ENCODE peak calls at places on chromosomes 16 and 17, in seven cellular contexts. One of them, this sample, is unnamed. For H3K27me3, the result is how much of the 10 kb centered on the place peaks cover.

GRCh38 chr16:72921620-72922019 is 126.3 kb downstream of the ZFHX3 start:
- DNase-seq in psoas muscle: no peak
- DNase-seq in neuronal stem cell: no peak
- DNase-seq in brain microvascular endothelial cell: peak
- DNase-seq in fibroblast of lung: peak
- DNase-seq in BE2C: peak
- DNase-seq in small intestine: no peak
- DNase-seq in this sample: peak

GRCh38 chr17:77425791-77426641 is 285.2 kb downstream of the SEC14L1 start:
- DNase-seq in psoas muscle: peak
- DNase-seq in neuronal stem cell: no peak
- DNase-seq in brain microvascular endothelial cell: peak
- DNase-seq in fibroblast of lung: peak
- DNase-seq in BE2C: peak
- DNase-seq in small intestine: no peak
- DNase-seq in this sample: no peak

GRCh38 chr17:2174048-2174447 is 119.1 kb downstream of the HIC1 start:
- DNase-seq in psoas muscle: no peak
- DNase-seq in neuronal stem cell: no peak
- DNase-seq in brain microvascular endothelial cell: peak
- DNase-seq in fibroblast of lung: no peak
- DNase-seq in BE2C: no peak
- DNase-seq in small intestine: no peak
- DNase-seq in this sample: no peak

GRCh38 chr17:41536741-41537613 is 8.9 kb upstream of the KRT19 start:
- DNase-seq in psoas muscle: no peak
- DNase-seq in neuronal stem cell: no peak
- DNase-seq in brain microvascular endothelial cell: no peak
- DNase-seq in fibroblast of lung: no peak
- DNase-seq in BE2C: no peak
- DNase-seq in small intestine: no peak
- DNase-seq in this sample: no peak

GRCh38 chr17:61076649-61077048 is 323.0 kb upstream of the TBX2 start:
- DNase-seq in psoas muscle: no peak
- DNase-seq in neuronal stem cell: no peak
- DNase-seq in brain microvascular endothelial cell: peak
- DNase-seq in fibroblast of lung: peak
- DNase-seq in BE2C: no peak
- DNase-seq in small intestine: no peak
- DNase-seq in this sample: no peak

GRCh38 chr17:76529224-76529642 is 8.3 kb downstream of the CYGB start:
- DNase-seq in psoas muscle: peak
- DNase-seq in neuronal stem cell: no peak
- DNase-seq in brain microvascular endothelial cell: peak
- DNase-seq in fibroblast of lung: peak
- DNase-seq in BE2C: peak
- DNase-seq in small intestine: no peak
- DNase-seq in this sample: no peak

GRCh38 chr16:17555176-17555575 is 84.4 kb upstream of the XYLT1 start:
- DNase-seq in psoas muscle: no peak
- DNase-seq in neuronal stem cell: no peak
- DNase-seq in brain microvascular endothelial cell: peak
- DNase-seq in fibroblast of lung: peak
- DNase-seq in BE2C: no peak
- DNase-seq in small intestine: no peak
- DNase-seq in this sample: no peak

GRCh38 chr17:8673621-8674020 is 43.1 kb upstream of the MYH10 start:
- DNase-seq in psoas muscle: no peak
- DNase-seq in neuronal stem cell: no peak
- DNase-seq in brain microvascular endothelial cell: peak
- DNase-seq in fibroblast of lung: no peak
- DNase-seq in BE2C: peak
- DNase-seq in small intestine: no peak
- DNase-seq in this sample: peak

GRCh38 chr16:75566889-75567255 is 693 bp downstream of the GABARAPL2 start:
- DNase-seq in psoas muscle: no peak
- DNase-seq in neuronal stem cell: no peak
- DNase-seq in brain microvascular endothelial cell: no peak
- DNase-seq in fibroblast of lung: no peak
- DNase-seq in BE2C: peak
- DNase-seq in small intestine: peak
- DNase-seq in this sample: peak

GRCh38 chr16:47939690-47940089 is 216.1 kb downstream of the ABCC12 start:
- DNase-seq in psoas muscle: no peak
- DNase-seq in neuronal stem cell: no peak
- DNase-seq in brain microvascular endothelial cell: no peak
- DNase-seq in fibroblast of lung: no peak
- DNase-seq in BE2C: no peak
- DNase-seq in small intestine: no peak
- DNase-seq in this sample: no peak

GRCh38 chr16:64390102-64390501 is 731.8 kb downstream of the CDH11 start:
- DNase-seq in psoas muscle: no peak
- DNase-seq in neuronal stem cell: no peak
- DNase-seq in brain microvascular endothelial cell: no peak
- DNase-seq in fibroblast of lung: no peak
- DNase-seq in BE2C: no peak
- DNase-seq in small intestine: no peak
- DNase-seq in this sample: no peak

GRCh38 chr17:13030459-13031305 is 12.9 kb upstream of the ELAC2 start:
- DNase-seq in psoas muscle: no peak
- DNase-seq in neuronal stem cell: peak
- DNase-seq in brain microvascular endothelial cell: peak
- DNase-seq in fibroblast of lung: peak
- DNase-seq in BE2C: peak
- DNase-seq in small intestine: peak
- DNase-seq in this sample: peak

GRCh38 chr16:75943705-75944514 is 217.6 kb upstream of the CPHXL start:
- DNase-seq in psoas muscle: no peak
- DNase-seq in neuronal stem cell: no peak
- DNase-seq in brain microvascular endothelial cell: no peak
- DNase-seq in fibroblast of lung: no peak
- DNase-seq in BE2C: no peak
- DNase-seq in small intestine: peak
- DNase-seq in this sample: no peak

GRCh38 chr16:30121741-30122620 is 1.0 kb downstream of the MAPK3 start:
- DNase-seq in psoas muscle: peak
- DNase-seq in neuronal stem cell: no peak
- DNase-seq in brain microvascular endothelial cell: peak
- DNase-seq in fibroblast of lung: peak
- DNase-seq in BE2C: no peak
- DNase-seq in small intestine: peak
- DNase-seq in this sample: peak

DNA sequence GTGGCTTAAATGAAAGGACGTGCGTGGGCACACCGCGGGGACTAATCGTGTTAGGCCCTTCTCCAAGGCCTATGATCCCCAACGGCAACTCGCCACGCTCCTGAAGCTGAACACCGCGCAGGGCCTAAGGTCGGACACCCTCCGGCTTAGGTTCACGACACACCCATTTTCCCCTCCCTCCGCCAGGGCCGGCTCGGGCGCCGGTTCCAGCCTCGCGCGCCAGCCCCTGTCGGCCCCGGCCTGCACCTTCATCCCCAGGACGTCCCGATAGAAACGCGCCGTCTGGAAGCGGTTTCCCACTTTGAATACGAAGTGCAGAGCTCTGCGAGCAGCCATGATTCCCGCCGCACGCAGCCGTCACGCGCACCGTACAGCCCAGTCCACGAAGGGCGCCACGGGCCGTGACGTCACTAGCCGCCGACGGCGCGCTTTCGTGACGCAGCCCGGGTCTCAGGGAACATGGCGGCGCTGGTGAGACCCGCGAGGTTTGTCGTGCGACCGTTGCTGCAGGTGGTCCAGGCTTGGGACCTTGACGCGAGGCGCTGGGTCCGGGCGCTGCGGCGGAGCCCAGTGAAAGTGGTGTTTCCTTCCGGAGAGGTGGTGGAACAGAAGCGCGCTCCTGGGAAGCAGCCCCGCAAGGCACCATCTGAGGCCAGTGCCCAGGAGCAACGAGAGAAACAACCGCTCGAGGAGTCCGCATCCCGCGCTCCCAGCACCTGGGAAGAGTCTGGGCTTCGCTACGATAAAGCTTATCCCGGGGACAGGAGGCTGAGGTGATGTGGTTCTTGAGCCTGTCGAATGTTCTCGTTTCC is at the start of the genes GLOD4 and MRM3:
- DNase-seq in psoas muscle: peak
- DNase-seq in neuronal stem cell: peak
- DNase-seq in brain microvascular endothelial cell: peak
- DNase-seq in fibroblast of lung: peak
- DNase-seq in BE2C: peak
- DNase-seq in small intestine: peak
- DNase-seq in this sample: peak
- H3K27me3 ChIP-seq in psoas muscle: under half
- H3K27me3 ChIP-seq in neuronal stem cell: under half
- H3K27me3 ChIP-seq in brain microvascular endothelial cell: under half
- H3K27me3 ChIP-seq in fibroblast of lung: under half
- H3K27me3 ChIP-seq in BE2C: under half
- H3K27me3 ChIP-seq in small intestine: under half
- H3K27me3 ChIP-seq in this sample: under half

DNA sequence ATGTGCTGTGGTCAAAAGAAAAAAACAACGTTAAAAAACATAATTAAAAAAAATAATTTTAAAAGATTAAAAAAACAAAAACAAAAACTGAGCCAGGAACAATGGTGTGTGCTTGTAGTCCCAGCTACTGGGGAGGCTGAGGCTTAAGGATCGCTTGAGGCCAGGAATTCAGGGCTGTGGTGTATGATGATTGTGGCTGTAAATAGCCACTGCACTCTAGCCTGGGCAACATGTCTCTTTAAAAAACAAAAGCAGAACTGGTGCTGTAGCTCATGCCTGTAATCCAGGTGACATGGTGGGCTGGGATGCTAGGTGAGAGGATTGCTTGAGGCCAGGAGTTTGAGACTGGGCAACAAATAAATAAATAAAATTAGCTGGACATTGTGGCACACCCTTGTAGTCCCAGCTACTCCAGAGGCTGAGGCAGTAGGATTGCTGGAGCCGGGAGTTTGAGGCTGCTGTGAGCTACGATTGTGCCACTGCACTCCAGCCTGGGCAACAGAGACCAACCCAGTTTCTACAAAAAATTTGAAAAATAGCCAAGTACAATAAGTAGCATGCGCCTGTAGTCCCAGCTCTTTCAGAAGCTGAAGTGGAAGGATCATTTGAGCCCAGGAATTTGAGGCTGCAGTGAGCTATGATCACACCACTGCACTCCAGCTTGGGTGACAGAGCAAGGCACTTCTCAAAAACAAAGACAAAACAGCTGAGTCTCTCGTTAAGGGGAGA is 43.6 kb downstream of the NFATC3 start:
- DNase-seq in psoas muscle: no peak
- DNase-seq in neuronal stem cell: peak
- DNase-seq in brain microvascular endothelial cell: peak
- DNase-seq in fibroblast of lung: peak
- DNase-seq in BE2C: no peak
- DNase-seq in small intestine: no peak
- DNase-seq in this sample: no peak
- H3K27me3 ChIP-seq in psoas muscle: under half
- H3K27me3 ChIP-seq in neuronal stem cell: under half
- H3K27me3 ChIP-seq in brain microvascular endothelial cell: under half
- H3K27me3 ChIP-seq in fibroblast of lung: under half
- H3K27me3 ChIP-seq in BE2C: under half
- H3K27me3 ChIP-seq in small intestine: under half
- H3K27me3 ChIP-seq in this sample: under half

GRCh38 chr16:57883480-57883879 is 81.2 kb upstream of the KIFC3 start:
- DNase-seq in psoas muscle: no peak
- DNase-seq in neuronal stem cell: no peak
- DNase-seq in brain microvascular endothelial cell: no peak
- DNase-seq in fibroblast of lung: no peak
- DNase-seq in BE2C: no peak
- DNase-seq in small intestine: no peak
- DNase-seq in this sample: no peak
- H3K27me3 ChIP-seq in psoas muscle: under half
- H3K27me3 ChIP-seq in neuronal stem cell: under half
- H3K27me3 ChIP-seq in brain microvascular endothelial cell: under half
- H3K27me3 ChIP-seq in fibroblast of lung: under half
- H3K27me3 ChIP-seq in BE2C: under half
- H3K27me3 ChIP-seq in small intestine: under half
- H3K27me3 ChIP-seq in this sample: under half

GRCh38 chr17:27701963-27702362 is 71.0 kb downstream of the LGALS9 start:
- DNase-seq in psoas muscle: no peak
- DNase-seq in neuronal stem cell: no peak
- DNase-seq in brain microvascular endothelial cell: no peak
- DNase-seq in fibroblast of lung: no peak
- DNase-seq in BE2C: no peak
- DNase-seq in small intestine: no peak
- DNase-seq in this sample: no peak
- H3K27me3 ChIP-seq in psoas muscle: under half
- H3K27me3 ChIP-seq in neuronal stem cell: under half
- H3K27me3 ChIP-seq in brain microvascular endothelial cell: under half
- H3K27me3 ChIP-seq in fibroblast of lung: under half
- H3K27me3 ChIP-seq in BE2C: under half
- H3K27me3 ChIP-seq in small intestine: under half
- H3K27me3 ChIP-seq in this sample: under half

GRCh38 chr17:79280010-79280409 is 205.4 kb downstream of the ENGASE start:
- DNase-seq in psoas muscle: no peak
- DNase-seq in neuronal stem cell: no peak
- DNase-seq in brain microvascular endothelial cell: no peak
- DNase-seq in fibroblast of lung: no peak
- DNase-seq in BE2C: no peak
- DNase-seq in small intestine: no peak
- DNase-seq in this sample: no peak

GRCh38 chr17:79276824-79277223 is 202.2 kb downstream of the ENGASE start:
- DNase-seq in psoas muscle: no peak
- DNase-seq in neuronal stem cell: no peak
- DNase-seq in brain microvascular endothelial cell: no peak
- DNase-seq in fibroblast of lung: no peak
- DNase-seq in BE2C: no peak
- DNase-seq in small intestine: no peak
- DNase-seq in this sample: peak

GRCh38 chr17:79281803-79282202 is 207.2 kb downstream of the ENGASE start:
- DNase-seq in psoas muscle: no peak
- DNase-seq in neuronal stem cell: no peak
- DNase-seq in brain microvascular endothelial cell: no peak
- DNase-seq in fibroblast of lung: no peak
- DNase-seq in BE2C: no peak
- DNase-seq in small intestine: no peak
- DNase-seq in this sample: no peak

GRCh38 chr17:79280822-79281572 is 206.4 kb downstream of the ENGASE start:
- DNase-seq in psoas muscle: no peak
- DNase-seq in neuronal stem cell: no peak
- DNase-seq in brain microvascular endothelial cell: no peak
- DNase-seq in fibroblast of lung: no peak
- DNase-seq in BE2C: no peak
- DNase-seq in small intestine: no peak
- DNase-seq in this sample: no peak

GRCh38 chr17:79279320-79279719 is 204.7 kb downstream of the ENGASE start:
- DNase-seq in psoas muscle: no peak
- DNase-seq in neuronal stem cell: no peak
- DNase-seq in brain microvascular endothelial cell: no peak
- DNase-seq in fibroblast of lung: no peak
- DNase-seq in BE2C: no peak
- DNase-seq in small intestine: no peak
- DNase-seq in this sample: no peak
- H3K27me3 ChIP-seq in psoas muscle: under half
- H3K27me3 ChIP-seq in neuronal stem cell: under half
- H3K27me3 ChIP-seq in brain microvascular endothelial cell: under half
- H3K27me3 ChIP-seq in fibroblast of lung: under half
- H3K27me3 ChIP-seq in BE2C: under half
- H3K27me3 ChIP-seq in small intestine: under half
- H3K27me3 ChIP-seq in this sample: under half

DNA sequence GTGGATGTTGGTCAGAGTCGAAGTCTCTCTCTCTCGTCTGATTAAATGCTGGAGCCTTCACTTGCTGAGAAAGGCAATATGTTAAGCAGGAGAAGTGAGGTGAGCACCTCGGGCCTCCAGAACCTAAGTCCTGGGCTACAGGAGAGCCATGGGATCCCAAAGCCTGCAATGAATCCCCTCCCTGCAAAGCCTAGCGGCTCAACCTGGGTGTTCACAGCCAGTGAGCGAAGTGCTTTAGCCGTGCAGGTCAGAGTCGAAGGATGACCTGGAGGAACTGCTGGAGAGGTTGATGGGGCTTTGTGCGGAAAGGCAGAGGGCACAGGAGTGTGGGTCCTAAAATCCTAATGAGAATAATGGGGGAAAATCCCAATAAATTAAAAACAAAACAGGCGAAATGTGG is 267.8 kb downstream of the ENGASE start:
- DNase-seq in psoas muscle: no peak
- DNase-seq in neuronal stem cell: no peak
- DNase-seq in brain microvascular endothelial cell: no peak
- DNase-seq in fibroblast of lung: no peak
- DNase-seq in BE2C: no peak
- DNase-seq in small intestine: no peak
- DNase-seq in this sample: no peak
- H3K27me3 ChIP-seq in psoas muscle: under half
- H3K27me3 ChIP-seq in neuronal stem cell: under half
- H3K27me3 ChIP-seq in brain microvascular endothelial cell: under half
- H3K27me3 ChIP-seq in fibroblast of lung: under half
- H3K27me3 ChIP-seq in BE2C: half or more
- H3K27me3 ChIP-seq in small intestine: under half
- H3K27me3 ChIP-seq in this sample: under half

This sample was measured in body of pancreas.